ENCODE peak calls at places on chromosome 21, in five cellular contexts. D is MM.1S, A is body of pancreas, R is prostate gland, H is lower lobe of right lung. W is an unnamed sample. For H3K4me1, the result is how much of the 10 kb centered on the place peaks cover.

GRCh38 chr21:41141031-41141457 is 26.9 kb upstream of the BACE2 start:
- DNase-seq in R (peak), H (no peak), A (no peak), D (no peak), W (no peak)

GRCh38 chr21:43654806-43655489 is 4.3 kb downstream of the HSF2BP start:
- DNase-seq in R (no peak), A (no peak), D (no peak), H (no peak), W (no peak)

GRCh38 chr21:28518620-28519019 is 474.1 kb downstream of the LTN1 start:
- DNase-seq in R (no peak), H (no peak), D (no peak), A (no peak), W (no peak)

GRCh38 chr21:42461185-42461520 is 34.9 kb downstream of the RSPH1 start:
- DNase-seq in R (no peak), A (no peak), H (no peak), D (no peak), W (no peak)

GRCh38 chr21:21682172-21682571 is 684.0 kb downstream of the NCAM2 start:
- DNase-seq in R (no peak), A (no peak), H (no peak), D (no peak), W (no peak)

GRCh38 chr21:40388046-40388445 is 458.9 kb downstream of the DSCAM start:
- DNase-seq in A (no peak), H (no peak), D (no peak), R (no peak), W (no peak)

GRCh38 chr21:28908351-28908750 is 84.3 kb downstream of the LTN1 start:
- DNase-seq in D (no peak), A (no peak), R (no peak), H (no peak), W (no peak)

GRCh38 chr21:42471206-42471605 is 24.8 kb downstream of the RSPH1 start:
- DNase-seq in H (no peak), D (no peak), A (no peak), R (no peak), W (no peak)

GRCh38 chr21:45017376-45017960 is 56.9 kb upstream of the ADARB1 start:
- DNase-seq in D (no peak), R (no peak), H (no peak), A (peak), W (no peak)

GRCh38 chr21:45014747-45015468 is 59.5 kb upstream of the ADARB1 start:
- DNase-seq in D (no peak), A (peak), R (no peak), H (peak), W (no peak)

GRCh38 chr21:45016031-45016430 is 58.3 kb upstream of the ADARB1 start:
- DNase-seq in H (no peak), A (no peak), D (no peak), R (no peak), W (no peak)

GRCh38 chr21:45016491-45017375 is 57.6 kb upstream of the ADARB1 start:
- DNase-seq in H (no peak), D (no peak), R (no peak), A (peak), W (no peak)

DNA sequence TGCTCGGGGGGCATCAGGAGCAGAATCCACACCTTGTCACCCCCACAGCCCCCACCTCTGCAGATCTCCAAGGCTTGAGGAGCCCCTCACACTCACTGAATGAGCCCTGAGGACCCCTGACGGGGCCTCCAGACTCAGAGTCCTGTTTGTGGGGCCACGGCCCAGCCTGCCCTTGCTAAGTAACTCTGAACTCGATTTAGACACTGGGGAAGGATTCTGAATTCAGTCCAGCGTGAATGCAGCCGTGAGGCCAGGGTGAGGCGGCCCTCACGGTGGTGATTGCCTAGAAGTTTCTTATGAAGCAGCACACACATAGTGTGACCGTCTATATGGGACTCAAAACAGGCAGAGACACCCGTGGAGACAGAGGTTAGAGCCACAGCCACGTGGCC is 58.9 kb upstream of the ADARB1 start:
- DNase-seq in A (peak), D (no peak), R (no peak), H (no peak), W (no peak)
- H3K4me1 ChIP-seq in A (under half), D (under half), R (under half), H (under half), W (under half)

DNA sequence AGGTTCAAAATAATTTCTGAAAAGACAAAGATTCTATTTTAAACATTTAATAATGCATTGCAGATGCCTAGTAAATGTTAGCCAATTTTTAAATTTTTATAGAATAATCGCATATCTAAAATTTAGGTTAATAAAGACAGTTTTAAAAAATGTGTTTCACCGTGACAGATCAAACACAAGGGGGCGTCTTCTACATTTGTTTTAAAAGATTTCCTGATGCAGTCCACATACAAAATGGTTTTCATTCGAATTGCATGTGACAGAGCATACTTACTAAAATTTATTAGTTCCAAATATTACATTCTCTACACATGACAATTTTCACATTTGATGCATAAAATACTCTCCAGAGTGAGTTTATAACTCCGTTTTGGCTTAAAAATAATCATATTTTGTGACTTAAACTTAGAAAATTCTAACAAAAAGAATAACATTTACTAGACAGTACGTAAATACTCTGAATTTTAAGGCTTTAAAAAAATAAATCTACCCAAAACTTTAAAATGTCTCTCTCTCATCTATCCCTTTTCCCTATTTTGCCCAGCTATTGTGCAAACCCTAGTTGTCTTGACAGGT is 75.5 kb downstream of the ADAMTS1 start:
- DNase-seq in R (no peak), H (no peak), D (no peak), A (no peak), W (peak)
- TF ChIP-seq CTCF in R (no peak), H (peak), D (peak), A (peak), W (peak)

GRCh38 chr21:38810826-38811164 is 5.1 kb downstream of the ETS2 start:
- DNase-seq in D (no peak), A (no peak), R (no peak), H (no peak), W (no peak)

GRCh38 chr21:38807481-38807880 is 1.8 kb downstream of the ETS2 start:
- DNase-seq in A (no peak), D (no peak), H (no peak), R (no peak), W (no peak)

GRCh38 chr21:38807987-38808386 is 2.3 kb downstream of the ETS2 start:
- DNase-seq in H (no peak), D (no peak), R (no peak), A (no peak), W (no peak)

GRCh38 chr21:38810034-38810825 is 4.5 kb downstream of the ETS2 start:
- DNase-seq in D (no peak), A (no peak), H (no peak), R (no peak), W (no peak)

GRCh38 chr21:38809170-38809878 is 3.6 kb downstream of the ETS2 start:
- DNase-seq in H (no peak), D (no peak), A (no peak), R (no peak), W (no peak)
- H3K4me1 ChIP-seq in H (half or more), D (under half), A (under half), R (under half), W (under half)

DNA sequence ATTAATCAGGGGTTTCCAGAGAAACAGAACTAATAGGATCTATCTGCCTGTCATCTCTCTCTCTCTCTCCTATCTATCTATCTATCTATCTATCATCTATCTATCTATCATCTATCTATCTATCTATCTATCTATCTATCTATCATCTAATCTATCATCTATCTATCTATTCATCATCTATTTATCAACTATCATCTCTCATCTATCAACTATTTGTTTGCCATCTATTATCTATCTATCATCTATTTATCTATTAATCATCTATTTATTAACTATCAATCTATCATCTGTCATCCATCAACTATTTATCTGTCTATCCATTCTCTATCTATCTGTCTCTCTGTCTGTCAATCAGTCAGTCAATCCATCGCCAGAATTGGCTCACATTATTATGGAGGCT is 70.0 kb upstream of the MRPS6 start:
- DNase-seq in A (no peak), H (no peak), D (no peak), R (no peak), W (no peak)
- TF ChIP-seq CTCF in A (no peak), H (no peak), D (no peak), R (no peak), W (no peak)

GRCh38 chr21:16243396-16243795 is 513.6 kb downstream of the USP25 start:
- DNase-seq in H (no peak), D (no peak), A (no peak), R (no peak), W (no peak)

GRCh38 chr21:16241021-16241420 is 511.2 kb downstream of the USP25 start:
- DNase-seq in H (no peak), D (no peak), A (no peak), R (no peak), W (no peak)

GRCh38 chr21:16241500-16241963 is 511.8 kb downstream of the USP25 start:
- DNase-seq in R (no peak), A (no peak), H (no peak), D (no peak), W (no peak)

GRCh38 chr21:16239659-16240265 is 510.0 kb downstream of the USP25 start:
- DNase-seq in A (no peak), D (no peak), R (no peak), H (no peak), W (no peak)
- H3K4me1 ChIP-seq in A (under half), D (under half), R (under half), H (under half), W (under half)

GRCh38 chr21:27466175-27466574 is 499.3 kb upstream of the ADAMTS5 start:
- DNase-seq in A (no peak), H (no peak), R (no peak), D (no peak), W (no peak)
- TF ChIP-seq CTCF in A (no peak), H (no peak), R (no peak), D (no peak), W (no peak)

GRCh38 chr21:37407719-37408455 is 41.3 kb downstream of the DYRK1A start:
- DNase-seq in H (no peak), R (no peak), A (no peak), D (no peak), W (no peak)

GRCh38 chr21:37410639-37411038 is 44.1 kb downstream of the DYRK1A start:
- DNase-seq in D (no peak), A (no peak), H (no peak), R (no peak), W (no peak)

GRCh38 chr21:37412603-37413360 is 46.2 kb downstream of the DYRK1A start:
- DNase-seq in H (no peak), A (no peak), D (no peak), R (no peak), W (no peak)

GRCh38 chr21:37405629-37406028 is 39.1 kb downstream of the DYRK1A start:
- DNase-seq in R (no peak), D (no peak), H (no peak), A (no peak), W (no peak)

GRCh38 chr21:37408464-37409193 is 42.1 kb downstream of the DYRK1A start:
- DNase-seq in A (no peak), H (no peak), D (no peak), R (no peak), W (no peak)
- H3K4me1 ChIP-seq in A (half or more), H (half or more), D (under half), R (under half), W (under half)

DNA sequence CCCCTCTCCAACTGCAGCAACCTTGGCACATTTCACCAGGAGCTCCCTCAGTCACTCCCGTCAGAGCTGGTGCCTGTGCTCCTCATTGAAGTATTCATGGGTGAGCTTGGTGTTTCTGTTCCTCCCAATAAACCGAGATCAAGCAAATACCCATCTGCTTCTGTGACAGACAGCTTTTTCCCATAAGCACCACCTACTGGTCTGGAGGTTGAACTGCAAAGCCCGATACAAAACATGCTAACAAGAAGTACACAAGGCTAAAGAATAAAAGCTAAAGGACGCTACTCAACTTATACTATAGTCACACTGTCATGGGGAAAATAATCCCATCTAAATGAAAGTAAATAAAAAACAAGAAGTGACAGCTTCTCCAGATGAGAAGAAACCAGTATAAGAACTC is 111.9 kb upstream of the C21orf91 start:
- DNase-seq in H (no peak), R (no peak), D (peak), A (no peak), W (peak)
- TF ChIP-seq CTCF in H (no peak), R (no peak), D (peak), A (no peak), W (peak)

GRCh38 chr21:14526816-14527689 is 19.1 kb downstream of the SAMSN1 start:
- DNase-seq in A (no peak), D (no peak), H (no peak), R (no peak), W (no peak)
- H3K4me1 ChIP-seq in A (under half), D (under half), H (under half), R (under half), W (under half)

W was measured in BE2C.